ENCODE peak calls at places on chromosomes 7 and 10, in four cellular contexts. T is breast epithelium, A is HCT116, U is K562. B is an unnamed sample.

GRCh38 chr7:15582773-15583172 is 21.0 kb upstream of the AGMO start:
- DNase-seq in T (no peak), A (no peak), U (no peak), B (no peak)

GRCh38 chr10:22367471-22367870 is 22.2 kb downstream of the SPAG6 start:
- DNase-seq in T (no peak), A (no peak), U (no peak), B (no peak)

GRCh38 chr7:79930604-79931003 is 204.0 kb upstream of the GNAI1 start:
- DNase-seq in T (no peak), A (no peak), U (no peak), B (no peak)

GRCh38 chr7:131148258-131148657 is 179.4 kb upstream of the MKLN1 start:
- DNase-seq in T (no peak), A (no peak), U (no peak), B (no peak)

GRCh38 chr10:126674741-126675515 is 4.4 kb upstream of the C10orf90 start:
- DNase-seq in T (no peak), A (no peak), U (no peak), B (no peak)

GRCh38 chr10:15791816-15792524 is 68.3 kb downstream of the MINDY3 start:
- DNase-seq in T (no peak), A (no peak), U (no peak), B (no peak)

GRCh38 chr7:70728873-70729552 is 402.9 kb upstream of the GALNT17 start:
- DNase-seq in T (no peak), A (no peak), U (no peak), B (no peak)

GRCh38 chr10:95758351-95759025 is 2.5 kb downstream of the ENTPD1 start:
- DNase-seq in T (no peak), A (no peak), U (peak; percentile 33), B (no peak)

GRCh38 chr7:80540841-80541240 is 29.0 kb upstream of the GNAT3 start:
- DNase-seq in T (no peak), A (no peak), U (no peak), B (no peak)

GRCh38 chr10:100518761-100519241 is 860 bp downstream of the SEC31B start:
- DNase-seq in T (peak; percentile 51), A (peak; percentile 41), U (peak; percentile 43), B (peak; percentile 77)

GRCh38 chr7:68321076-68321639 is 1277.1 kb upstream of the AUTS2 start:
- DNase-seq in T (peak; percentile 27), A (no peak), U (no peak), B (peak; percentile 70)

GRCh38 chr10:48194830-48195229 is 79.7 kb downstream of the FRMPD2 start:
- DNase-seq in T (no peak), A (peak; percentile 47), U (no peak), B (no peak)

GRCh38 chr10:124387078-124387874 is 31.4 kb downstream of the OAT start:
- DNase-seq in T (no peak), A (no peak), U (no peak), B (no peak)

GRCh38 chr7:105065104-105065503 is 51.1 kb downstream of the KMT2E start:
- DNase-seq in T (no peak), A (no peak), U (no peak), B (no peak)
- H3K4me1 ChIP-seq in T (no peaks in the 10 kb centered on the region), A (no peaks in the 10 kb centered on the region), U (no peaks in the 10 kb centered on the region), B (no peaks in the 10 kb centered on the region)

DNA sequence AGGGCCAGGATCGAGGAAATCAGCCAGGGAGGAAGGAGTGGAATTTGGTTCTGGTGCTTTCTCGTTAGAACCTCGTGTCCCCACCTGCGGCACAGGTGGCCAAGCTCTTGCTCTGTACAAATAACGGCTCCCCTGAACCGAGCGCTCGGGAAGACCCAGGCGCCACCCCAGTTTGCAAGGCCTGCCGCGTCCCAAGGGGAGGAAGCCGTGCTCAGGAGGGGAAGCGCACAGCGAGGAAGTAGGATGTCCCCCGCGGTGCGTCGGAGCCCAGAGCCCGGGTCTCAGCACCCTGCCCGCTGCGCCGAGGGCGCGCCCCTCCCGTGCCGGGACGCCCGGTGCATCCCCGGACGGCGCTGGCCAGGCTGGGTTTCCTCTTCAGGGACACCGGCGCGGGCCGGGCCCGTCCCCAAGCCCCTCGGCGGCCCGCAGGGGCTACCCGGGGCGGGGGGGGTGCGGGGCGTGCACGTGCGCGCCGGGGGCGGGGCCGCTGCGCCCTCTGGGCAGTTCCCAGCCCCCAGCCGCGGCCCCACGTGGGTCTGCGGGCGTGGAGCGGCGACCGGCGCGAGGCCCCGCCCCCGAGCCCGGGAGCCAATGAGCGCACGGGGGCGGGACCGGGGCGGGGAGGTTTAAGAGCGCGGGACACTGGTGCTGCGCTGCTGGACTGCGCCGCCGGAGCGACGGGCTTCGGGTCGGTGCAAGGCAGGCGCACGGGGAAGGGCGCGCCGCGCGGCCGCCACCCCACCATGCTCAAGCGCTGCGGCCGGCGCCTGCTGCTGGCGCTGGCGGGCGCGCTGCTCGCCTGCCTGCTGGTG is at the start of gene LFNG:
- DNase-seq in T (peak; percentile 75), A (peak; percentile 68), U (peak; percentile 98), B (peak; percentile 88)
- TF ChIP-seq POLR2AphosphoS5 in T (peak; percentile 68), A (peak; percentile 98), U (no peak), B (peak; percentile 88)

GRCh38 chr10:71547841-71548493 is 151.2 kb downstream of the CDH23 start:
- DNase-seq in T (no peak), A (no peak), U (no peak), B (no peak)

GRCh38 chr10:71547290-71547689 is 150.6 kb downstream of the CDH23 start:
- DNase-seq in T (no peak), A (no peak), U (peak; percentile 50), B (no peak)

GRCh38 chr10:71545001-71545400 is 148.3 kb downstream of the CDH23 start:
- DNase-seq in T (no peak), A (no peak), U (no peak), B (no peak)

GRCh38 chr10:71546220-71546619 is 149.5 kb downstream of the CDH23 start:
- DNase-seq in T (no peak), A (no peak), U (no peak), B (no peak)

GRCh38 chr10:71548494-71548846 is 151.8 kb downstream of the CDH23 start:
- DNase-seq in T (no peak), A (no peak), U (peak; percentile 63), B (no peak)
- TF ChIP-seq CTCF in T (no peak), A (peak; percentile 51), U (peak; percentile 68), B (no peak)

GRCh38 chr7:50664461-50664922 is 99.3 kb upstream of the DDC start:
- DNase-seq in T (no peak), A (peak; percentile 51), U (no peak), B (no peak)
- H3K4me1 ChIP-seq in T (no peaks in the 10 kb centered on the region), A (peaks cover 23% of the 10 kb centered on the region), U (peaks cover 7% of the 10 kb centered on the region), B (no peaks in the 10 kb centered on the region)

DNA sequence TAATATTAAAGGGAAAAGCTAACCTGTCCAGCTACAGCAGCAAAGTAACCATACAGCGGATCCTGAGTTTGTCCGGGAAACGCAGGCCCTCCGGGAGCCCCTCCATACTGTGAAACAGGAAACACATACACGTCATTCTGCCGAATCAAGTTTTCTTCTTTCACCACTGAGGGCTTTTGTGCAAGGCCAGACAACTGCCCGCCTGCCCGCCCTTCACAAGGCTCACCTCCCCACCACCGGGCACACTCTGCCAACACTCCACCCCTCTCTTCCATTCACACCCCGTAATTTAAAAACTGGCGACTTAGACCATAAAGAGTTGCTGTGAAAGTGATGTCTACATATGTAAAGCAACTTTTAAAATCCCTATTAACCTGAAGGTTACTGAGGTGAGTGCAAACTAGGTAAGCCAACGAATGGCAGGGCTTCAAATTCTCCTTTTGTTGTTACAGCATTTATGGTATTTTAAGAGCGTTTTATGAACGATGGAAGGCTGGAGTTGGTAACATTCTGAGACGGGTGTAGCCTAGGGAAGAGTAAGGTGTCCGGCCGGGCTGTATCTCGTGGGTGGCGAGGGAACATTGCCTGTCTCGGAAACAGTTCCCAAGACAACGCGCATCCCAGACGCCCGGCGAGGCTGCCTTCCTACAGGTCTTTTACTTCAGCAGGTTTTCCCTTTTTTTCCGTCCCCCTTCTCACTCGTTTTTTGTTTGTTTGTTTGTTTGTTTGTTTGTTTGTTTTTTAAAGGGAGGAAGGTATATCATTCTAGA is 817 bp downstream of the SRI start:
- DNase-seq in T (peak; percentile 48), A (no peak), U (peak; percentile 47), B (peak; percentile 54)
- TF ChIP-seq POLR2AphosphoS5 in T (no peak), A (no peak), U (no peak), B (peak; percentile 37)

GRCh38 chr7:192701-193536 is 548 bp downstream of the FAM20C start:
- DNase-seq in T (no peak), A (no peak), U (no peak), B (no peak)
- TF ChIP-seq CTCF in T (no peak), A (no peak), U (no peak), B (no peak)

GRCh38 chr10:85918371-85918770 is 448.2 kb downstream of the GRID1 start:
- DNase-seq in T (no peak), A (no peak), U (no peak), B (no peak)
- H3K4me1 ChIP-seq in T (no peaks in the 10 kb centered on the region), A (no peaks in the 10 kb centered on the region), U (no peaks in the 10 kb centered on the region), B (no peaks in the 10 kb centered on the region)

GRCh38 chr7:2757361-2757903 is 69.4 kb downstream of the AMZ1 start:
- DNase-seq in T (peak; percentile 60), A (peak; percentile 12), U (no peak), B (peak; percentile 72)

GRCh38 chr7:2758673-2759603 is 70.9 kb downstream of the AMZ1 start:
- DNase-seq in T (no peak), A (no peak), U (no peak), B (no peak)

GRCh38 chr7:2760098-2760889 is 72.3 kb downstream of the AMZ1 start:
- DNase-seq in T (no peak), A (peak; percentile 43), U (peak; percentile 39), B (no peak)

GRCh38 chr7:2759736-2760097 is 71.7 kb downstream of the AMZ1 start:
- DNase-seq in T (no peak), A (no peak), U (no peak), B (no peak)

GRCh38 chr7:2757904-2758672 is 70.1 kb downstream of the AMZ1 start:
- DNase-seq in T (no peak), A (peak; percentile 88), U (peak; percentile 76), B (peak; percentile 43)
- TF ChIP-seq POLR2AphosphoS5 in T (no peak), A (no peak), U (peak; percentile 45), B (peak; percentile 82)

GRCh38 chr10:32961892-32962369 is 3.9 kb upstream of the ITGB1 start:
- DNase-seq in T (no peak), A (peak; percentile 69), U (peak; percentile 15), B (no peak)
- TF ChIP-seq CTCF in T (no peak), A (no peak), U (no peak), B (no peak)